ENCODE peak calls at places on chromosomes 13 and 19, in ten cellular contexts. One of them, this sample, is unnamed.

GRCh38 chr19:55695511-55696290 is 20.7 kb downstream of the EPN1 start:
- DNase-seq in foreskin fibroblast: no peak
- DNase-seq in activated T-helper 1 cell treated with Interleukin-2 at 50 U/mL for 16 hours: no peak
- DNase-seq in hypothalamus: no peak
- DNase-seq in colonic mucosa: no peak
- DNase-seq in H9: no peak
- DNase-seq in T-cell: no peak
- DNase-seq in fibroblast of lung: no peak
- DNase-seq in activated T-cell treated with anti-CD3 and anti-CD28 coated beads, Interleukin-2, amount 50 U/mL, for 72 hours: no peak
- DNase-seq in EL: no peak
- DNase-seq in this sample: no peak

GRCh38 chr19:35788205-35788960 is 13.0 kb downstream of the ARHGAP33 start:
- DNase-seq in activated T-cell treated with anti-CD3 and anti-CD28 coated beads, Interleukin-2, amount 50 U/mL, for 72 hours: no peak
- DNase-seq in activated T-helper 1 cell treated with Interleukin-2 at 50 U/mL for 16 hours: no peak
- DNase-seq in hypothalamus: no peak
- DNase-seq in EL: no peak
- DNase-seq in fibroblast of lung: no peak
- DNase-seq in H9: no peak
- DNase-seq in colonic mucosa: no peak
- DNase-seq in T-cell: no peak
- DNase-seq in foreskin fibroblast: no peak
- DNase-seq in this sample: no peak

GRCh38 chr19:41906916-41907680 is 21.2 kb downstream of the ERFL start:
- DNase-seq in foreskin fibroblast: no peak
- DNase-seq in H9: no peak
- DNase-seq in fibroblast of lung: no peak
- DNase-seq in T-cell: no peak
- DNase-seq in activated T-helper 1 cell treated with Interleukin-2 at 50 U/mL for 16 hours: no peak
- DNase-seq in hypothalamus: no peak
- DNase-seq in EL: no peak
- DNase-seq in colonic mucosa: no peak
- DNase-seq in activated T-cell treated with anti-CD3 and anti-CD28 coated beads, Interleukin-2, amount 50 U/mL, for 72 hours: no peak
- DNase-seq in this sample: no peak

GRCh38 chr13:46553886-46554855 is 1.2 kb downstream of the LRCH1 start:
- DNase-seq in fibroblast of lung: peak
- DNase-seq in foreskin fibroblast: peak
- DNase-seq in EL: peak
- DNase-seq in T-cell: peak
- DNase-seq in activated T-helper 1 cell treated with Interleukin-2 at 50 U/mL for 16 hours: peak
- DNase-seq in colonic mucosa: peak
- DNase-seq in activated T-cell treated with anti-CD3 and anti-CD28 coated beads, Interleukin-2, amount 50 U/mL, for 72 hours: peak
- DNase-seq in H9: peak
- DNase-seq in hypothalamus: peak
- DNase-seq in this sample: peak

GRCh38 chr19:53019684-53020083 is 6.0 kb downstream of the ERVV-1 start:
- DNase-seq in activated T-helper 1 cell treated with Interleukin-2 at 50 U/mL for 16 hours: no peak
- DNase-seq in activated T-cell treated with anti-CD3 and anti-CD28 coated beads, Interleukin-2, amount 50 U/mL, for 72 hours: peak
- DNase-seq in foreskin fibroblast: no peak
- DNase-seq in T-cell: no peak
- DNase-seq in fibroblast of lung: no peak
- DNase-seq in hypothalamus: no peak
- DNase-seq in H9: peak
- DNase-seq in colonic mucosa: peak
- DNase-seq in EL: no peak
- DNase-seq in this sample: peak

GRCh38 chr13:66014757-66015156 is 1215.4 kb downstream of the PCDH9 start:
- DNase-seq in activated T-cell treated with anti-CD3 and anti-CD28 coated beads, Interleukin-2, amount 50 U/mL, for 72 hours: no peak
- DNase-seq in H9: no peak
- DNase-seq in activated T-helper 1 cell treated with Interleukin-2 at 50 U/mL for 16 hours: no peak
- DNase-seq in T-cell: no peak
- DNase-seq in fibroblast of lung: no peak
- DNase-seq in EL: peak
- DNase-seq in hypothalamus: no peak
- DNase-seq in foreskin fibroblast: peak
- DNase-seq in colonic mucosa: no peak
- DNase-seq in this sample: no peak

GRCh38 chr13:60431108-60431700 is 34.2 kb downstream of the TDRD3 start:
- DNase-seq in hypothalamus: no peak
- DNase-seq in H9: no peak
- DNase-seq in activated T-cell treated with anti-CD3 and anti-CD28 coated beads, Interleukin-2, amount 50 U/mL, for 72 hours: no peak
- DNase-seq in colonic mucosa: no peak
- DNase-seq in activated T-helper 1 cell treated with Interleukin-2 at 50 U/mL for 16 hours: no peak
- DNase-seq in foreskin fibroblast: peak
- DNase-seq in fibroblast of lung: peak
- DNase-seq in EL: peak
- DNase-seq in T-cell: no peak
- DNase-seq in this sample: no peak

GRCh38 chr19:2540251-2540645 is 64.3 kb downstream of the GADD45B start:
- DNase-seq in foreskin fibroblast: no peak
- DNase-seq in activated T-cell treated with anti-CD3 and anti-CD28 coated beads, Interleukin-2, amount 50 U/mL, for 72 hours: no peak
- DNase-seq in colonic mucosa: no peak
- DNase-seq in activated T-helper 1 cell treated with Interleukin-2 at 50 U/mL for 16 hours: no peak
- DNase-seq in EL: no peak
- DNase-seq in fibroblast of lung: no peak
- DNase-seq in T-cell: no peak
- DNase-seq in H9: no peak
- DNase-seq in hypothalamus: no peak
- DNase-seq in this sample: no peak

GRCh38 chr19:51242881-51243280 is 8.0 kb upstream of the SIGLECL1 start:
- DNase-seq in T-cell: no peak
- DNase-seq in activated T-helper 1 cell treated with Interleukin-2 at 50 U/mL for 16 hours: no peak
- DNase-seq in foreskin fibroblast: no peak
- DNase-seq in H9: no peak
- DNase-seq in hypothalamus: no peak
- DNase-seq in fibroblast of lung: no peak
- DNase-seq in activated T-cell treated with anti-CD3 and anti-CD28 coated beads, Interleukin-2, amount 50 U/mL, for 72 hours: no peak
- DNase-seq in EL: no peak
- DNase-seq in colonic mucosa: no peak
- DNase-seq in this sample: no peak